ENCODE peak calls at places on chromosomes 7 and 10, in ten cellular contexts. A is neuronal stem cell, H is GM12878, P is mesenchymal stem cell, B is neural progenitor cell, G is astrocyte, Z is GM23248, D is SK-N-SH, F is HepG2, Q is fibroblast of lung. J is an unnamed sample.
A peak's percentile ranks its signal among the peaks of the same experiment; 100 is the strongest.

GRCh38 chr7:2866601-2867000 is 22.5 kb upstream of the GNA12 start:
- DNase-seq in D (no peak), A (no peak), G (no peak), B (no peak), Q (no peak), F (no peak), H (no peak), Z (no peak), P (no peak), J (no peak)

GRCh38 chr10:106226123-106226522 is 938.4 kb downstream of the SORCS1 start:
- DNase-seq in Z (no peak), Q (no peak), F (no peak), A (no peak), D (no peak), H (no peak), P (no peak), B (no peak), G (no peak), J (peak; percentile 49)

GRCh38 chr10:14837003-14837755 is 658 bp downstream of the CDNF start:
- DNase-seq in Z (peak; percentile 66), P (no peak), H (no peak), B (peak; percentile 31), G (peak; percentile 53), F (peak; percentile 6), A (peak; percentile 15), D (no peak), Q (no peak), J (no peak)

GRCh38 chr10:130967784-130968183 is 343.7 kb downstream of the TCERG1L start:
- DNase-seq in Z (no peak), Q (no peak), A (no peak), G (no peak), P (no peak), D (no peak), H (no peak), F (no peak), B (no peak), J (no peak)

GRCh38 chr7:82578430-82578829 is 134.9 kb upstream of the CACNA2D1 start:
- DNase-seq in P (peak; percentile 64), G (peak; percentile 41), F (no peak), B (no peak), Z (peak; percentile 33), H (no peak), A (no peak), Q (peak; percentile 36), D (no peak), J (no peak)

GRCh38 chr10:50279489-50279888 is 28.2 kb upstream of the ASAH2 start:
- DNase-seq in G (no peak), A (peak; percentile 11), Q (no peak), B (peak; percentile 53), D (no peak), Z (no peak), P (no peak), F (peak; percentile 32), H (no peak), J (peak; percentile 64)

GRCh38 chr7:158672975-158673374 is 31.6 kb downstream of the NCAPG2 start:
- DNase-seq in P (peak; percentile 71), F (no peak), G (no peak), Q (peak; percentile 24), D (no peak), Z (peak; percentile 63), H (no peak), B (no peak), A (no peak), J (peak; percentile 73)

GRCh38 chr10:94500063-94500462 is 45.5 kb upstream of the HELLS start:
- DNase-seq in F (peak; percentile 10), B (peak; percentile 15), P (peak; percentile 18), D (peak; percentile 15), Z (peak; percentile 13), A (no peak), G (no peak), Q (peak; percentile 9), H (no peak), J (peak; percentile 5)

GRCh38 chr10:107914450-107915276 is 750.2 kb upstream of the SORCS1 start:
- DNase-seq in F (no peak), H (no peak), Q (peak; percentile 15), A (peak; percentile 48), G (no peak), Z (peak; percentile 70), D (peak; percentile 74), B (peak; percentile 75), P (peak; percentile 0), J (no peak)

GRCh38 chr10:132906106-132906505 is 36.3 kb downstream of the CFAP46 start:
- DNase-seq in Z (no peak), D (no peak), Q (no peak), P (no peak), H (no peak), A (no peak), B (no peak), G (no peak), F (no peak), J (no peak)

GRCh38 chr10:127014671-127015070 is 109.4 kb downstream of the DOCK1 start:
- DNase-seq in Q (no peak), Z (no peak), B (no peak), P (no peak), G (no peak), F (no peak), H (no peak), D (no peak), A (no peak), J (no peak)

GRCh38 chr7:123797673-123798526 is 47.1 kb upstream of the HYAL4 start:
- DNase-seq in G (peak; percentile 94), Z (peak; percentile 61), P (peak; percentile 79), Q (peak; percentile 94), D (peak; percentile 40), A (peak; percentile 12), F (peak; percentile 86), H (no peak), B (peak; percentile 28), J (peak; percentile 94)

DNA sequence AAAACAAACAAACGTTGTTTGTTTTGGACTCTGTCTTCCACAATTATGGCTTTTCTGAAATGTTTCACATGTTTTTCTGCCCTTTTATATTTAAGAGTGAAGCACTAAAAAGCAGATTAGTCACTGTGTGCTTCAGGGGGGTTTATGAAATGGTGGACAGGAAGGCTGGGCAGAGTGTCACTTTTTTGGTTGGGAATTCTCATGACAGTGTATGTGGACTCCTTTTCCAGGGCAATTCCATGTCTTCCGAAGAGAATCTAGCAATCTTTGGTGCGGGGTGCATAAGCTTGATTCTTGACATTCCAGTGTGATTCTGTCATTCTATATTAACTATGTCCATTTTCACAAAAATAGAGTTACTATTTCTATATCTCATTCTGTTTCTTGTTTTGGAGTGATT is 669.3 kb downstream of the PARD3 start:
- DNase-seq in G (peak; percentile 60), P (peak; percentile 18), Z (peak; percentile 49), Q (peak; percentile 54), D (no peak), F (no peak), B (no peak), A (no peak), H (no peak), J (peak; percentile 72)
- H2AFZ ChIP-seq in G (no peak overlapping the region), P (no peak overlapping the region), Z (peak overlapping the region; percentile 5), Q (peak overlapping the region; percentile 1), D (no peak overlapping the region), F (no peak overlapping the region), B (no peak overlapping the region), A (no peak overlapping the region), H (no peak overlapping the region), J (peak overlapping the region; percentile 9)

GRCh38 chr10:112376578-112376855 is 2.6 kb downstream of the ACSL5 start:
- DNase-seq in P (no peak), D (no peak), Q (no peak), Z (no peak), G (no peak), F (no peak), A (no peak), B (no peak), H (no peak), J (no peak)
- H2AFZ ChIP-seq in P (no peak overlapping the region), D (no peak overlapping the region), Q (peak overlapping the region; percentile 92), Z (peak overlapping the region; percentile 94), G (peak overlapping the region; percentile 69), F (no peak overlapping the region), A (peak overlapping the region; percentile 41), B (no peak overlapping the region), H (peak overlapping the region; percentile 89), J (no peak overlapping the region)

GRCh38 chr7:81211617-81212016 is 292.8 kb upstream of the SEMA3C start:
- DNase-seq in G (peak; percentile 83), H (no peak), Q (peak; percentile 3), F (no peak), D (no peak), B (peak; percentile 19), A (no peak), P (peak; percentile 32), Z (peak; percentile 88), J (no peak)
- H2AFZ ChIP-seq in G (peak overlapping the region; percentile 61), H (no peak overlapping the region), Q (no peak overlapping the region), F (no peak overlapping the region), D (peak overlapping the region; percentile 1), B (peak overlapping the region; percentile 40), A (peak overlapping the region; percentile 1), P (peak overlapping the region; percentile 8), Z (peak overlapping the region; percentile 54), J (no peak overlapping the region)

GRCh38 chr10:31508234-31508633 is 189.2 kb downstream of the ZEB1 start:
- DNase-seq in H (no peak), B (no peak), P (no peak), A (no peak), Q (no peak), F (no peak), Z (no peak), D (no peak), G (no peak), J (no peak)

GRCh38 chr10:31508882-31509281 is 189.9 kb downstream of the ZEB1 start:
- DNase-seq in P (peak; percentile 22), A (no peak), B (no peak), G (peak; percentile 63), F (no peak), Q (no peak), D (no peak), Z (peak; percentile 12), H (no peak), J (no peak)

GRCh38 chr10:31507427-31507826 is 188.4 kb downstream of the ZEB1 start:
- DNase-seq in G (no peak), B (no peak), D (no peak), Z (no peak), H (no peak), F (no peak), Q (no peak), P (no peak), A (no peak), J (no peak)

GRCh38 chr10:31515116-31515515 is 196.1 kb downstream of the ZEB1 start:
- DNase-seq in P (no peak), B (no peak), D (no peak), Q (no peak), G (no peak), H (no peak), F (no peak), Z (no peak), A (no peak), J (no peak)

GRCh38 chr10:31509989-31510388 is 191.0 kb downstream of the ZEB1 start:
- DNase-seq in Q (no peak), G (no peak), H (no peak), P (no peak), A (no peak), B (no peak), F (no peak), D (no peak), Z (no peak), J (peak; percentile 2)
- H2AFZ ChIP-seq in Q (no peak overlapping the region), G (no peak overlapping the region), H (no peak overlapping the region), P (no peak overlapping the region), A (no peak overlapping the region), B (no peak overlapping the region), F (no peak overlapping the region), D (no peak overlapping the region), Z (no peak overlapping the region), J (no peak overlapping the region)

J was measured in PC-3.